ENCODE peak calls at places on chromosomes 5 and 9, in eight cellular contexts. N is heart left ventricle, A is IMR-90, H is HepG2, R is transverse colon, Q is A549, K is stomach, V is tibial nerve. B is an unnamed sample.

GRCh38 chr9:33820231-33820745 is 3.3 kb downstream of the UBE2R2 start:
- DNase-seq in N (no peak), A (no peak), H (no peak), R (no peak), Q (no peak), K (no peak), V (no peak), B (no peak)

GRCh38 chr9:93596399-93596798 is 20.0 kb downstream of the PHF2 start:
- DNase-seq in N (no peak), A (no peak), H (no peak), R (no peak), Q (no peak), K (no peak), V (no peak), B (no peak)

GRCh38 chr5:63401434-63402046 is 560.7 kb downstream of the HTR1A start:
- DNase-seq in N (peak; percentile 31), A (peak; percentile 8), H (peak; percentile 35), R (peak; percentile 41), Q (peak; percentile 53), K (peak; percentile 58), V (peak; percentile 74), B (peak; percentile 66)

GRCh38 chr5:99169309-99169708 is 240.5 kb upstream of the CHD1 start:
- DNase-seq in N (no peak), A (no peak), H (no peak), R (no peak), Q (peak; percentile 2), K (no peak), V (no peak), B (no peak)

GRCh38 chr5:172443441-172444109 is 10.8 kb downstream of the SH3PXD2B start:
- DNase-seq in N (peak; percentile 94), A (peak; percentile 98), H (no peak), R (peak; percentile 73), Q (peak; percentile 81), K (peak; percentile 63), V (peak; percentile 85), B (peak; percentile 89)

GRCh38 chr5:856531-857425 is 6.0 kb upstream of the ZDHHC11 start:
- DNase-seq in N (peak; percentile 9), A (no peak), H (no peak), R (no peak), Q (no peak), K (no peak), V (no peak), B (no peak)

GRCh38 chr9:1154739-1155138 is 104.6 kb downstream of the DMRT2 start:
- DNase-seq in N (no peak), A (no peak), H (no peak), R (no peak), Q (no peak), K (no peak), V (no peak), B (no peak)

GRCh38 chr5:32126691-32127090 is 47.4 kb downstream of the GOLPH3 start:
- DNase-seq in N (no peak), A (peak; percentile 5), H (no peak), R (no peak), Q (no peak), K (no peak), V (no peak), B (no peak)

GRCh38 chr5:1692381-1692780 is 107.3 kb downstream of the MRPL36 start:
- DNase-seq in N (no peak), A (no peak), H (no peak), R (no peak), Q (no peak), K (no peak), V (no peak), B (no peak)

GRCh38 chr9:128098936-128099931 is 28.3 kb downstream of the PTGES2 start:
- DNase-seq in N (peak; percentile 30), A (no peak), H (no peak), R (peak; percentile 47), Q (no peak), K (no peak), V (peak; percentile 30), B (peak; percentile 33)

GRCh38 chr9:128099932-128100491 is 27.5 kb downstream of the PTGES2 start:
- DNase-seq in N (peak; percentile 73), A (no peak), H (no peak), R (no peak), Q (no peak), K (no peak), V (no peak), B (no peak)

GRCh38 chr9:128097156-128098016 is 29.4 kb downstream of the SLC25A25 start:
- DNase-seq in N (no peak), A (no peak), H (no peak), R (no peak), Q (no peak), K (no peak), V (no peak), B (peak; percentile 36)

GRCh38 chr9:128096614-128097013 is 28.6 kb downstream of the SLC25A25 start:
- DNase-seq in N (no peak), A (no peak), H (no peak), R (no peak), Q (no peak), K (no peak), V (no peak), B (no peak)

DNA sequence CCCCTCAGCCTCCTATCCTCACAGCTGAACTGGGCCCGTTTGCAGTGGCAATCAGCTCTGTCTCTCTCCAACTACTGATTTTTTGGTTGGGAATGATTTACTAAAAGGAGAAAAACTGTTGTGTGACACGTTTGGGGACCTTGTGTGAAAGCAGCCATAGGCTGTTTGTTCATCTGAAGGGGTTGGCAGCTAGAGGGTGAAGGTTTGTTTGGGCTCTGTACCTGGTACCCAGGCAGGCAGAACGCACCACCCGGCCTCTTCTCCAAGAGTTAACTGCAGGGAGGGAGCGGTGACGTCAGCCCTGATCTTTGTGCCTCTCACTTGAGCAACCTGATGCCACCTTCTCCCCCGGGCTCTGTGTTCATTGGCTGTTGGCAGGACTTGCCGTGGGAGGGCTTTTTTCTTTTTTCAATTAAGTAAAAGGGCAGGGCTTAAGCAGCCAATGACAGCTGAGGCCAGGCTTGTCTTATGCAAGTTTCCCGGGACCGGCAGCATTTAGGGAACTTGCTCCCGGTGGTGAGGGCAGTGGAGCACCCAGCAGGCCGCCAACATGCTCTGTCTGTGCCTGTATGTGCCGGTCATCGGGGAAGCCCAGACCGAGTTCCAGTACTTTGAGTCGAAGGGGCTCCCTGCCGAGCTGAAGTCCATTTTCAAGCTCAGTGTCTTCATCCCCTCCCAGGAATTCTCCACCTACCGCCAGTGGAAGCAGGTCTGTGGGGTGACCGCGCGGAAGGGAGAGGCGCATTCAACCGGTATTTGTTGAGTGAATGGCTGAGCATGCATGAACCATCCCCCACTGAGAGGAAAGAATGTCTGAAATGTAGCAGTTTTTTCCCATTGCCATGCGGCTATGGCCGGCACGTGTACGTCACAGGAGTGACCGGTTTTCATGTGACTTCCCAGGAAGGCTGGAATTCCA is 29.3 kb downstream of the PTGES2 start:
- DNase-seq in N (peak; percentile 97), A (peak; percentile 98), H (peak; percentile 98), R (peak; percentile 95), Q (peak; percentile 93), K (peak; percentile 98), V (peak; percentile 91), B (peak; percentile 99)
- TF ChIP-seq POLR2A in N (peak; percentile 74), A (peak; percentile 99), H (no peak), R (peak; percentile 97), Q (peak; percentile 90), K (peak; percentile 99), V (peak; percentile 92), B (peak; percentile 98)

GRCh38 chr9:83999141-83999918 is 18.7 kb downstream of the RMI1 start:
- DNase-seq in N (no peak), A (no peak), H (no peak), R (no peak), Q (no peak), K (no peak), V (no peak), B (no peak)

GRCh38 chr9:84003246-84003645 is 22.6 kb downstream of the RMI1 start:
- DNase-seq in N (no peak), A (no peak), H (no peak), R (no peak), Q (no peak), K (no peak), V (no peak), B (no peak)

GRCh38 chr9:84000186-84000585 is 19.6 kb downstream of the RMI1 start:
- DNase-seq in N (no peak), A (peak; percentile 38), H (no peak), R (no peak), Q (no peak), K (no peak), V (no peak), B (no peak)

GRCh38 chr9:84002344-84002743 is 21.7 kb downstream of the RMI1 start:
- DNase-seq in N (no peak), A (peak; percentile 17), H (no peak), R (no peak), Q (no peak), K (no peak), V (no peak), B (no peak)

GRCh38 chr9:84001621-84002020 is 21.0 kb downstream of the RMI1 start:
- DNase-seq in N (no peak), A (no peak), H (no peak), R (no peak), Q (no peak), K (no peak), V (no peak), B (no peak)
- H3K27ac ChIP-seq in N (no peak overlapping the region), A (no peak overlapping the region), H (no peak overlapping the region), R (no peak overlapping the region), Q (no peak overlapping the region), K (no peak overlapping the region), V (no peak overlapping the region), B (no peak overlapping the region)

GRCh38 chr9:37390759-37391158 is 31.7 kb upstream of the GRHPR start:
- DNase-seq in N (no peak), A (no peak), H (peak; percentile 30), R (peak; percentile 77), Q (peak; percentile 44), K (peak; percentile 67), V (no peak), B (peak; percentile 60)
- TF ChIP-seq CTCF in N (peak; percentile 13), A (peak; percentile 26), H (peak; percentile 65), R (peak; percentile 39), Q (peak; percentile 22), K (no peak), V (peak; percentile 27), B (peak; percentile 60)

GRCh38 chr5:81234801-81235200 is 1.7 kb downstream of the CKMT2 start:
- DNase-seq in N (peak; percentile 77), A (no peak), H (no peak), R (no peak), Q (no peak), K (no peak), V (no peak), B (no peak)

GRCh38 chr5:81233080-81233634 is at the start of gene CKMT2:
- DNase-seq in N (peak; percentile 95), A (no peak), H (peak; percentile 33), R (peak; percentile 57), Q (no peak), K (peak; percentile 84), V (peak; percentile 31), B (peak; percentile 86)

GRCh38 chr5:81235287-81236072 is 2.4 kb downstream of the CKMT2 start:
- DNase-seq in N (peak; percentile 82), A (no peak), H (no peak), R (no peak), Q (no peak), K (no peak), V (peak; percentile 39), B (no peak)

GRCh38 chr5:81232449-81233079 is 558 bp upstream of the CKMT2 start:
- DNase-seq in N (peak; percentile 95), A (no peak), H (peak; percentile 13), R (peak; percentile 10), Q (no peak), K (no peak), V (peak; percentile 24), B (peak; percentile 45)

DNA sequence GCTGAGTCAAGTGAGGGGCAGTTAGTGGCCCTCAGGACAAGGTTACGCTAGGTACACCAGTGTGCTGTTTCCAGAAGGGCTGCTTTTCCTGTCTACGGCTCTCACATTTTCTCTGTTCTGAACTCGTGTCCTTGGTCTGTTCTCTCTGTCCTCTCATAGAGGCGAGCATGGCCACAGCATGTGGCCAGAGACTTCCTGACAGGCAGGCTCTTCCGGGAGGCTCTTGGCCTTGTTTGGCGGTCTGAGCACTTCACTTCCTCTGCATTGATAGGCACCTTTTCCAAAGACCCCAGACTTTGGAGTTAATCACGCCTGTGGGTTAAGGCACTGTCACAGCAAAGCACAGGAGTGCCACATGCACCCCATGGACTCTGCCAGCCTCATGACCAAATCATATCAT is 1.2 kb downstream of the CKMT2 start:
- DNase-seq in N (no peak), A (no peak), H (no peak), R (no peak), Q (no peak), K (no peak), V (no peak), B (no peak)
- TF ChIP-seq POLR2A in N (no peak), A (no peak), H (no peak), R (no peak), Q (no peak), K (no peak), V (no peak), B (no peak)